ENCODE peak calls at places on chromosomes 7 and 10, in five cellular contexts. Y, A, X, K and T are unnamed samples.

GRCh38 chr7:147535619-147536200 is 1054.9 kb upstream of the C7orf33 start:
- DNase-seq in X (no peak), A (no peak), Y (peak; percentile 12), K (no peak), T (no peak)

GRCh38 chr10:90592903-90593302 is 264.9 kb downstream of the HTR7 start:
- DNase-seq in A (peak; percentile 8), Y (peak; percentile 75), K (no peak), X (no peak), T (no peak)

GRCh38 chr10:117678106-117678505 is 135.6 kb downstream of the EMX2 start:
- DNase-seq in X (no peak), K (no peak), A (no peak), Y (no peak), T (no peak)

GRCh38 chr10:71266147-71266917 is 52.7 kb upstream of the SLC29A3 start:
- DNase-seq in X (peak; percentile 84), A (no peak), K (peak; percentile 74), Y (peak; percentile 79), T (peak; percentile 76)

GRCh38 chr10:132397036-132397541 is at the start of gene PWWP2B:
- DNase-seq in X (peak; percentile 64), A (no peak), K (peak; percentile 69), Y (peak; percentile 20), T (peak; percentile 87)

GRCh38 chr10:117719558-117719957 is 177.0 kb downstream of the EMX2 start:
- DNase-seq in Y (no peak), A (no peak), X (no peak), K (no peak), T (no peak)

GRCh38 chr10:133390597-133391248 is 3.2 kb upstream of the MTG1 start:
- DNase-seq in Y (no peak), K (no peak), X (no peak), A (no peak), T (peak; percentile 36)

GRCh38 chr10:100986952-100987684 is at the start of the genes MRPL43 and TWNK:
- DNase-seq in K (peak; percentile 85), Y (peak; percentile 67), X (peak; percentile 85), A (no peak), T (peak; percentile 92)

GRCh38 chr10:107899075-107899474 is 734.6 kb upstream of the SORCS1 start:
- DNase-seq in A (no peak), K (no peak), X (no peak), Y (no peak), T (no peak)

GRCh38 chr10:34526186-34526585 is 288.9 kb downstream of the PARD3 start:
- DNase-seq in A (no peak), X (no peak), Y (peak; percentile 74), K (no peak), T (no peak)

GRCh38 chr7:36396150-36396549 is 6.5 kb downstream of the ANLN start:
- DNase-seq in K (no peak), X (no peak), A (no peak), Y (peak; percentile 78), T (no peak)

GRCh38 chr7:100825760-100826545 is 1.4 kb downstream of the EPHB4 start:
- DNase-seq in X (no peak), Y (peak; percentile 43), K (no peak), A (no peak), T (no peak)

GRCh38 chr10:132104471-132105301 is 38.9 kb downstream of the JAKMIP3 start:
- DNase-seq in K (no peak), A (no peak), Y (no peak), X (peak; percentile 11), T (peak; percentile 51)

GRCh38 chr7:33547880-33548279 is 357.5 kb upstream of the BMPER start:
- DNase-seq in K (no peak), A (no peak), X (no peak), Y (peak; percentile 43), T (no peak)

GRCh38 chr10:74096777-74097176 is 53.9 kb downstream of the AP3M1 start:
- DNase-seq in Y (no peak), A (peak; percentile 69), X (no peak), K (no peak), T (no peak)

GRCh38 chr7:29548823-29549222 is 14.8 kb upstream of the PRR15 start:
- DNase-seq in X (no peak), K (no peak), Y (no peak), A (no peak), T (no peak)

GRCh38 chr7:15123901-15124300 is 221.3 kb upstream of the DGKB start:
- DNase-seq in K (no peak), A (no peak), X (no peak), Y (peak; percentile 19), T (no peak)

GRCh38 chr10:45160266-45160665 is 155.1 kb downstream of the OR13A1 start:
- DNase-seq in K (no peak), A (no peak), Y (peak; percentile 28), X (no peak), T (no peak)

DNA sequence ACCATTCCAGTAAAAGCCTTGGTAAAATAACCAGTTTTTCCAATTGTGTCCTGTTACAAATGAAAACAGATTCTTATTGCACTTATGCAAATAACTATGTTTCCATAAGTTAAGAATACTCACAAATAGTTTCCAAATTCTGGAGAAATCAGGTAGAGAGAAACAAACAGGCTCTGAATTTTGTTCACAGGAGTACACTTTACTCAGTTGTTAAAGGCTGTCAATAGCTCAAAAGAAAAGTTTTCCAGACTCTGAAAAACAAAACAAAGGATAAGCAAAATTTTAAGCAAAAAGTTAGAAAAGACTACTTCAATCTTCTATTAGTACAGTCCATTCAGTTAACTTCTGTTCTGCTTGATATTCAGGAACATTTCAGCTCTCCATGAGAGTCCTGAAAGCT is 32.8 kb upstream of the ZNF365 start:
- DNase-seq in A (no peak), Y (peak; percentile 12), K (no peak), X (no peak), T (no peak)
- H3K9me3 ChIP-seq in A (no peaks in the 10 kb centered on the region), Y (no peaks in the 10 kb centered on the region), K (peaks cover 6% of the 10 kb centered on the region), X (no peaks in the 10 kb centered on the region), T (peaks cover 5% of the 10 kb centered on the region)

GRCh38 chr7:17152698-17153097 is 145.8 kb upstream of the AHR start:
- DNase-seq in A (no peak), X (no peak), K (no peak), Y (no peak), T (no peak)

GRCh38 chr7:17159500-17160037 is 138.9 kb upstream of the AHR start:
- DNase-seq in Y (no peak), A (peak; percentile 77), X (no peak), K (no peak), T (no peak)

GRCh38 chr7:17155529-17155928 is 142.9 kb upstream of the AHR start:
- DNase-seq in Y (no peak), X (no peak), K (no peak), A (no peak), T (no peak)

GRCh38 chr7:17153571-17153970 is 144.9 kb upstream of the AHR start:
- DNase-seq in A (no peak), Y (no peak), K (no peak), X (no peak), T (no peak)

GRCh38 chr7:17158261-17158660 is 140.2 kb upstream of the AHR start:
- DNase-seq in A (no peak), K (no peak), Y (no peak), X (no peak), T (no peak)
- TF ChIP-seq CTCF in A (peak; percentile 11), K (no peak), Y (no peak), X (no peak), T (no peak)

DNA sequence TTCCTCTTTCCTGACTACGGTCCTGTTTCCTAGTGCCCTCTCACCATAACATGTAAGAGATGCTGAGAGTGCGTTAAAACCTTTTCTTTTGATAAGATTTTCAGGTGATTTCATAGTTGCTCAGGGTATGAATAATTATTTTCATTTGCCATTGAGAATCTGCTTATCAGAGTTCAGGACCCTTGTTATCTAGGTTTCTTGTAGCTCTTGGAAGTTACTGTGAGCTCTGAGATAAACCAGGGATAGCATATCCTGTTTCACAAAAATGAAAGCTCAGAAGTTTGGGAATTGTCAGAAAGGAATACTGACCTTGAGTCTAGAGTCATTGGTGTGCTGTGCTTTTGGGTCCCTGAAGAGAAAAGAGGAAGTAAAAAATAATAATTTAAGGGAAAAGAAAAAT is 76.8 kb upstream of the PRKG1 start:
- DNase-seq in X (no peak), Y (no peak), K (no peak), A (no peak), T (no peak)
- H3K27ac ChIP-seq in X (no peak overlapping the region), Y (no peak overlapping the region), K (no peak overlapping the region), A (no peak overlapping the region), T (no peak overlapping the region)

GRCh38 chr7:158526531-158526930 is 61.1 kb downstream of the PTPRN2 start:
- DNase-seq in Y (no peak), K (no peak), X (no peak), A (no peak), T (no peak)
- H3K9me3 ChIP-seq in Y (peaks cover 1% of the 10 kb centered on the region), K (no peaks in the 10 kb centered on the region), X (no peaks in the 10 kb centered on the region), A (peaks cover 3% of the 10 kb centered on the region), T (no peaks in the 10 kb centered on the region)

GRCh38 chr10:273088-273487 is 137.8 kb downstream of the ZMYND11 start:
- DNase-seq in X (no peak), K (no peak), A (no peak), Y (no peak), T (no peak)

GRCh38 chr10:269440-270074 is 134.3 kb downstream of the ZMYND11 start:
- DNase-seq in K (no peak), X (no peak), A (no peak), Y (no peak), T (no peak)

GRCh38 chr10:271722-272121 is 136.5 kb downstream of the ZMYND11 start:
- DNase-seq in A (no peak), X (no peak), Y (no peak), K (no peak), T (no peak)

GRCh38 chr10:267705-268104 is 132.4 kb downstream of the ZMYND11 start:
- DNase-seq in Y (no peak), A (no peak), K (no peak), X (no peak), T (no peak)

DNA sequence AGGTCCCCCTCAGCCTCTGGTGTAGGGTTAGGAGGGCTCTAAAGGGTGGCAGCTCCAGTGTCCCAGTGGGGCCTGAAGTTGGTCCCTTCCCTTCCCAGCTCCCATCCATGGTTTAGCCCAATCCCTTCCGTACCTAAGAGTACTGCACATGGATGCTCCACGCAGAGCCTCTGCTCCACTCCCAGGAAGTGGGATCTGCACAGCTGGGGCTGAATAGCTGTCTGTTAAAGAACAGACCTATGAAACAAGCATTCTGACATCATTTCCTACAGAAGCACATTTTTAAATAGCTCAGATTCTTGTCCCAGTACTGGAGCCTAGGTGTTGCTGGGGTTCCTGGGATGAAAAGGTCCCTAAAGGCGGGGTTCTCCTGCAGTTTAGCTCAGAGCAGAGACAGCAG is 135.9 kb downstream of the ZMYND11 start:
- DNase-seq in X (no peak), A (no peak), Y (no peak), K (no peak), T (no peak)
- TF ChIP-seq CTCF in X (no peak), A (no peak), Y (no peak), K (no peak), T (no peak)